ENCODE peak calls at places on chromosomes 12 and 14, in ten cellular contexts. F is fibroblast of mammary gland; I is mucosa of gallbladder; A is astrocyte; P is right cardiac atrium; U is ecto neural progenitor cell; R is activated CD4-positive, alpha-beta T cell treated with anti-CD3 and anti-CD28 coated beads, Interleukin-2, amount 50 U/mL, for 48 hours; X is WTC11; M is RWPE1; G is prostate gland. H is an unnamed sample.

GRCh38 chr12:56119361-56119796 is 1.3 kb downstream of the ZC3H10 start:
- DNase-seq in G (peak; percentile 68), P (peak; percentile 81), F (peak; percentile 94), X (peak; percentile 73), U (peak; percentile 82), R (peak; percentile 72), A (peak; percentile 82), M (peak; percentile 87), I (peak; percentile 71), H (peak; percentile 62)

GRCh38 chr14:95549656-95550585 is 15.1 kb downstream of the GLRX5 start:
- DNase-seq in M (no peak), R (no peak), I (no peak), X (no peak), U (no peak), G (no peak), P (peak; percentile 33), F (no peak), A (no peak), H (no peak)

GRCh38 chr12:12837025-12837872 is 24.1 kb downstream of the DDX47 start:
- DNase-seq in R (peak; percentile 66), P (peak; percentile 68), X (peak; percentile 16), F (peak; percentile 89), I (no peak), G (no peak), U (peak; percentile 55), M (peak; percentile 69), A (peak; percentile 71), H (peak; percentile 20)

GRCh38 chr12:30268036-30268435 is 427.6 kb downstream of the IPO8 start:
- DNase-seq in U (no peak), F (no peak), A (peak; percentile 66), X (no peak), P (no peak), I (no peak), M (no peak), G (no peak), R (no peak), H (no peak)

GRCh38 chr12:128715485-128715884 is 108.3 kb downstream of the SLC15A4 start:
- DNase-seq in M (no peak), X (no peak), G (no peak), I (no peak), P (no peak), R (no peak), F (no peak), U (no peak), A (no peak), H (no peak)

GRCh38 chr14:91354979-91355685 is 62.5 kb downstream of the CCDC88C start:
- DNase-seq in M (no peak), G (no peak), R (peak; percentile 60), A (no peak), U (peak; percentile 67), F (no peak), P (peak; percentile 21), I (no peak), X (peak; percentile 83), H (peak; percentile 59)

GRCh38 chr12:5155866-5156265 is 112.2 kb downstream of the KCNA5 start:
- DNase-seq in G (no peak), A (no peak), X (no peak), I (no peak), R (no peak), U (no peak), P (no peak), F (no peak), M (no peak), H (no peak)

GRCh38 chr12:41709463-41710285 is 435.0 kb downstream of the GXYLT1 start:
- DNase-seq in G (no peak), R (no peak), I (no peak), M (no peak), F (no peak), X (no peak), U (no peak), P (no peak), A (peak; percentile 36), H (no peak)

GRCh38 chr14:59301354-59301753 is 112.9 kb downstream of the DAAM1 start:
- DNase-seq in I (no peak), F (no peak), A (no peak), G (no peak), X (no peak), M (no peak), U (no peak), P (no peak), R (peak; percentile 11), H (peak; percentile 11)

GRCh38 chr12:92561543-92561899 is 141.3 kb upstream of the PLEKHG7 start:
- DNase-seq in I (peak; percentile 84), P (no peak), X (no peak), F (peak; percentile 92), M (no peak), A (peak; percentile 92), R (no peak), U (no peak), G (no peak), H (no peak)

GRCh38 chr14:96037891-96038557 is 1.1 kb upstream of the C14orf132 start:
- DNase-seq in G (no peak), F (peak; percentile 53), U (no peak), A (no peak), R (no peak), P (peak; percentile 88), X (no peak), I (no peak), M (peak; percentile 60), H (no peak)

GRCh38 chr14:51650721-51651387 is 856 bp upstream of the FRMD6 start:
- DNase-seq in R (peak; percentile 4), G (peak; percentile 10), M (no peak), F (peak; percentile 47), P (peak; percentile 70), A (no peak), I (no peak), X (peak; percentile 21), U (peak; percentile 72), H (no peak)

GRCh38 chr14:91245029-91245428 is 525 bp upstream of the GPR68 start:
- DNase-seq in A (no peak), G (no peak), M (no peak), P (peak; percentile 47), X (no peak), F (no peak), U (no peak), R (peak; percentile 73), I (no peak), H (peak; percentile 72)

GRCh38 chr12:120230326-120230973 is 29.5 kb upstream of the RPLP0 start:
- DNase-seq in U (peak; percentile 85), I (peak; percentile 59), G (peak; percentile 44), F (peak; percentile 94), A (peak; percentile 95), P (peak; percentile 90), M (peak; percentile 87), R (no peak), X (peak; percentile 88), H (no peak)

GRCh38 chr14:28756896-28757570 is 9.6 kb upstream of the FOXG1 start:
- DNase-seq in A (peak; percentile 45), G (no peak), I (no peak), X (peak; percentile 44), P (no peak), R (no peak), F (peak; percentile 68), M (no peak), U (peak; percentile 60), H (no peak)

GRCh38 chr14:97077687-97078086 is 280.5 kb downstream of the VRK1 start:
- DNase-seq in A (no peak), R (no peak), M (no peak), U (no peak), F (no peak), G (no peak), I (no peak), P (no peak), X (no peak), H (no peak)

GRCh38 chr12:77019920-77020319 is 45.4 kb downstream of the E2F7 start:
- DNase-seq in A (no peak), I (no peak), X (no peak), U (no peak), F (no peak), G (no peak), P (no peak), R (no peak), M (no peak), H (no peak)

GRCh38 chr12:104677441-104678089 is 220.8 kb downstream of the CHST11 start:
- DNase-seq in R (no peak), G (peak; percentile 21), F (no peak), U (no peak), A (no peak), I (no peak), X (no peak), P (no peak), M (no peak), H (no peak)

GRCh38 chr12:1313906-1314305 is 280.5 kb downstream of the FBXL14 start:
- DNase-seq in A (no peak), R (no peak), F (no peak), G (no peak), M (no peak), U (no peak), I (no peak), P (no peak), X (no peak), H (no peak)

GRCh38 chr12:131494141-131494733 is 216.7 kb upstream of the SFSWAP start:
- DNase-seq in P (no peak), R (no peak), X (no peak), U (no peak), F (no peak), I (no peak), M (no peak), G (no peak), A (no peak), H (no peak)

GRCh38 chr12:51403744-51404143 is 12.5 kb upstream of the GALNT6 start:
- DNase-seq in U (no peak), R (no peak), A (no peak), G (no peak), M (no peak), P (peak; percentile 64), X (no peak), F (no peak), I (no peak), H (no peak)

GRCh38 chr12:89945123-89945522 is 236.5 kb upstream of the ATP2B1 start:
- DNase-seq in M (no peak), U (no peak), R (no peak), X (no peak), I (no peak), P (no peak), F (no peak), G (no peak), A (no peak), H (no peak)

GRCh38 chr12:125549836-125550235 is 484.6 kb downstream of the AACS start:
- DNase-seq in U (no peak), R (peak; percentile 3), I (no peak), A (no peak), X (peak; percentile 84), G (no peak), F (no peak), P (no peak), M (no peak), H (no peak)

GRCh38 chr14:89576132-89576923 is 159.3 kb upstream of the FOXN3 start:
- DNase-seq in P (no peak), F (no peak), R (no peak), X (peak; percentile 34), M (no peak), G (no peak), U (no peak), A (no peak), I (no peak), H (no peak)

GRCh38 chr14:50060871-50061663 is 55.3 kb downstream of the VCPKMT start:
- DNase-seq in F (peak; percentile 95), U (no peak), P (peak; percentile 73), X (no peak), I (peak; percentile 53), A (peak; percentile 89), R (peak; percentile 63), M (peak; percentile 90), G (peak; percentile 72), H (peak; percentile 64)

GRCh38 chr14:105748204-105748578 is 221.8 kb downstream of the TMEM121 start:
- DNase-seq in X (no peak), M (peak; percentile 19), R (no peak), A (no peak), U (no peak), G (no peak), P (no peak), I (no peak), F (no peak), H (peak; percentile 21)

GRCh38 chr14:81198651-81199050 is 22.1 kb downstream of the GTF2A1 start:
- DNase-seq in I (no peak), X (no peak), P (no peak), F (no peak), R (no peak), A (no peak), G (no peak), U (no peak), M (no peak), H (no peak)